ENCODE peak calls at places on chromosomes 6 and 20, in six cellular contexts. N, G, S, D, K and V are unnamed samples.

GRCh38 chr6:138824482-138825134 is 28.7 kb downstream of the ECT2L start:
- DNase-seq in S (no peak), N (no peak), D (no peak), G (no peak), K (no peak), V (no peak)

GRCh38 chr6:143596857-143597256 is 80.9 kb upstream of the PHACTR2 start:
- DNase-seq in G (no peak), S (no peak), D (no peak), K (peak; percentile 64), N (no peak), V (no peak)

GRCh38 chr6:30981942-30982772 is 1.4 kb upstream of the MUC21 start:
- DNase-seq in S (peak; percentile 58), D (peak; percentile 27), K (peak; percentile 78), N (no peak), G (no peak), V (peak; percentile 21)

GRCh38 chr6:118354641-118355040 is 193.5 kb upstream of the PLN start:
- DNase-seq in N (no peak), G (no peak), K (no peak), S (no peak), D (no peak), V (no peak)

GRCh38 chr6:41561386-41561785 is 15.2 kb downstream of the FOXP4 start:
- DNase-seq in G (no peak), N (no peak), K (no peak), S (no peak), D (no peak), V (no peak)

GRCh38 chr6:165950316-165950715 is 217.3 kb downstream of the TBXT start:
- DNase-seq in N (no peak), G (no peak), S (no peak), K (no peak), D (no peak), V (no peak)

GRCh38 chr6:8499540-8499939 is 64.2 kb upstream of the SLC35B3 start:
- DNase-seq in K (peak; percentile 3), N (no peak), S (peak; percentile 51), G (no peak), D (no peak), V (no peak)

GRCh38 chr20:3749689-3750639 is 17.5 kb downstream of the HSPA12B start:
- DNase-seq in G (no peak), S (no peak), K (no peak), N (no peak), D (no peak), V (no peak)

GRCh38 chr6:87932361-87932760 is 115.3 kb upstream of the SPACA1 start:
- DNase-seq in N (no peak), G (no peak), S (no peak), K (no peak), D (no peak), V (no peak)

GRCh38 chr20:2460752-2461424 is 9.7 kb downstream of the SNRPB start:
- DNase-seq in S (no peak), G (no peak), K (no peak), D (no peak), N (no peak), V (no peak)

GRCh38 chr6:139905404-139906052 is 531.1 kb upstream of the CITED2 start:
- DNase-seq in G (no peak), N (no peak), D (no peak), K (no peak), S (no peak), V (no peak)

GRCh38 chr6:134527108-134527787 is 209.3 kb upstream of the SGK1 start:
- DNase-seq in K (no peak), N (no peak), S (no peak), D (no peak), G (no peak), V (no peak)
- TF ChIP-seq CTCF in K (no peak), N (no peak), S (no peak), D (no peak), G (no peak), V (no peak)

GRCh38 chr6:161618816-161619454 is 345.1 kb upstream of the AGPAT4 start:
- DNase-seq in G (peak; percentile 29), K (peak; percentile 75), N (no peak), S (peak; percentile 36), D (peak; percentile 20), V (peak; percentile 40)
- H3K4me3 ChIP-seq in G (peak overlapping the region; percentile 13), K (no peak overlapping the region), N (no peak overlapping the region), S (no peak overlapping the region), D (no peak overlapping the region), V (no peak overlapping the region)

DNA sequence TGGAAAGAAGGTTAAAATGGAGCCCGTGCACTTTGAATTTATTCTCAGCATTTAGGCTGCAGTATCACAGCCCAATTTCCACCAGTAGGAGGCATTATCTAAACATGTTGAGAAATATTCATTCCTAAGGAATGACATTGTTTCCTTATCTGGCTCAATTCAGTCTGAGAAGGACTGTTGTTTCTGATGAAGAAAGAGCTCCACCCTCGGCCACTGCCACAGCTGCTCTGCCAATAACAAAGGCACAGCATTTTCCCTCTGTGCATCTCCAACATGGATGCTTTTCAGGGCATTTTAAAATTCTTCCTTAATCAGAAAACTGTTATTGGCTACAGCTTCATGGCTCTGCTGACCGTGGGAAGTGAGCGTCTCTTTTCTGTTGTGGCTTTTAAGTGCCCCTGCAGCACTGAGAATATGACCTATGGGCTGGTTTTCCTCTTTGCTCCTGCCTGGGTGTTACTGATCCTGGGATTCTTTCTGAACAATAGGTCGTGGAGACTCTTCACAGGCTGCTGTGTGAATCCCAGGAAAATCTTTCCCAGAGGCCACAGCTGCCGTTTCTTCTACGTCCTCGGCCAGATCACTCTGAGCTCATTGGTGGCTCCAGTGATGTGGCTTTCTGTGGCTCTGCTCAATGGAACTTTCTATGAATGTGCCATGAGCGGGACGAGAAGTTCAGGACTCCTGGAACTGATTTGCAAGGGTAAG is at the start of gene CALHM5:
- DNase-seq in N (no peak), K (peak; percentile 94), S (peak; percentile 83), D (no peak), G (no peak), V (peak; percentile 79)
- TF ChIP-seq CTCF in N (no peak), K (peak; percentile 78), S (peak; percentile 71), D (peak; percentile 53), G (peak; percentile 63), V (peak; percentile 75)

GRCh38 chr20:24317224-24317623 is 152.2 kb upstream of the SYNDIG1 start:
- DNase-seq in D (no peak), S (no peak), K (no peak), G (no peak), N (no peak), V (no peak)
- H3K4me3 ChIP-seq in D (no peak overlapping the region), S (no peak overlapping the region), K (no peak overlapping the region), G (no peak overlapping the region), N (no peak overlapping the region), V (no peak overlapping the region)

GRCh38 chr6:2695464-2696095 is 55.1 kb downstream of the MYLK4 start:
- DNase-seq in K (peak; percentile 74), N (no peak), G (no peak), D (no peak), S (peak; percentile 78), V (no peak)
- TF ChIP-seq CTCF in K (peak; percentile 45), N (no peak), G (peak; percentile 42), D (no peak), S (peak; percentile 84), V (peak; percentile 41)

DNA sequence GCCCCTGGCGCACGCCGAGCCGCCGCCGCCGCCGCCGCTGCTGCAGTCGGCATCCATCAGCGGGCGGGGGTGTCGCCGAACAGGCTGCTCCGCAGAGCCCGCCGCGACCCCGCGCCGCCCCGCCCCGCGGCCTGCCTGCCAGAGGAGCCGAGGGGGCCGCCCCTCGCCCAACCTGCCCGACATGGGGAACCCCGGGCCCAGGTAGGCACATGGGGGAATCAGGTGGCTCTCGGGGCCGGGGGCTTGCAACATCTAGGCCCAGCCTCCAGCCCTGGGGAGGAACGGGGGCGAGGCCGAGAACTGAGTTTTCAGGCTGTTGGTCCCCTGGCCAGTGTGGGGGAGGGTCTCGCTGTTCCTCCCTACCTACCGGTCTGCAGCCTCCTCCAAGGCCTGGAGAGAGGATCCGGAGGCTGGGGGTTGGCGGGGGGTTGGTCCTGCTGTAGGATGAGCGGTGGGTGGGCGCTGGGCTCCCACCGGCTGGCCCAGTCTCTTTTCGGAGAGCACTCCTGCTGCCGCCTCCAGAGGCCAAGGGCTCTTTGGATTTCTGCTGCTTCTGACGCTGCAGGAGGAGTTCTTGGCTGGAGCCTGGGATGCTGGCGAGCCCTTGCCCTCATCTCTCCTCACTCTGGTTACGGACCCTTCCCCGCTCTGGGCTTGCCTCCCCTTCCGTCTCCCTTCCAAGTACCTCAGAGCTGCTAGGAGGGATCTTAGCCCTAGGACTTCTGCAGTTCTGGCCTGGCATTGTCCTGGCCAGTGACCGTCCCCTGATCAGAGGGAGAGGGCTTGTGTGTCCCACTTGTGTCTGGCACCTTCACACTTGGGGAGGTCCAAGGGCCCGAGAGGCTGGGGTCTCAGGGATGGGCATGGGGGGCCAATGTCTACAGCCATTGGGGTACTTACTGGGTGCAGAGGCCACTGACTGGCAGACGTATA is at the start of gene EPB41L1:
- DNase-seq in K (no peak), S (peak; percentile 11), N (no peak), G (no peak), D (no peak), V (no peak)
- H3K4me3 ChIP-seq in K (peak within 1 kb of the TSS; percentile 51), S (peak within 1 kb of the TSS; percentile 87), N (no peak within 1 kb of the TSS), G (peak within 1 kb of the TSS; percentile 67), D (peak within 1 kb of the TSS; percentile 64), V (peak within 1 kb of the TSS; percentile 96)

GRCh38 chr6:42963855-42964605 is 3.5 kb downstream of the GNMT start:
- DNase-seq in S (peak; percentile 50), K (peak; percentile 49), G (no peak), D (no peak), N (no peak), V (no peak)
- TF ChIP-seq CTCF in S (peak; percentile 53), K (peak; percentile 28), G (peak; percentile 34), D (no peak), N (no peak), V (peak; percentile 30)